ENCODE peak calls at places on chromosomes 4 and X, in nine cellular contexts. V is astrocyte of the spinal cord; A is ACHN; R is stimulated activated CD4-positive, alpha-beta T cell treated with anti-CD3 and anti-CD28 coated beads, Interleukin-2, amount 100 ng/mL, for 4 hours; D is EL; X is activated CD4-positive, CD25-positive, alpha-beta regulatory T cell treated with anti-CD3 and anti-CD28 coated beads, Interleukin-2, amount 50 U/mL, for 72 hours; F is GM23338; K is effector CD4-positive, alpha-beta T cell; L is NCI-H2081. S is an unnamed sample.

GRCh38 chr4:72318771-72319170 is 250.2 kb downstream of the ADAMTS3 start:
- DNase-seq in V (peak; percentile 51), A (peak; percentile 73), R (no peak), D (peak; percentile 7), X (no peak), F (no peak), K (no peak), L (no peak), S (no peak)

GRCh38 chrX:131741103-131741581 is 197.3 kb downstream of the OR13H1 start:
- DNase-seq in V (peak; percentile 88), A (no peak), R (no peak), D (no peak), X (peak; percentile 63), F (no peak), K (peak; percentile 77), L (peak; percentile 69), S (no peak)

GRCh38 chrX:63349307-63349706 is 1.8 kb downstream of the SPIN4 start:
- DNase-seq in V (no peak), A (no peak), R (no peak), D (peak; percentile 4), X (no peak), F (peak; percentile 2), K (no peak), L (peak; percentile 60), S (no peak)

GRCh38 chr4:2364654-2365053 is 53.8 kb downstream of the ZFYVE28 start:
- DNase-seq in V (peak; percentile 13), A (peak; percentile 74), R (peak; percentile 51), D (peak; percentile 60), X (peak; percentile 74), F (no peak), K (peak; percentile 31), L (no peak), S (no peak)

GRCh38 chr4:108168213-108168671 is 490 bp downstream of the LEF1 start:
- DNase-seq in V (peak; percentile 60), A (no peak), R (no peak), D (no peak), X (no peak), F (no peak), K (no peak), L (no peak), S (no peak)

GRCh38 chr4:6366581-6366980 is 96.9 kb downstream of the WFS1 start:
- DNase-seq in V (no peak), A (no peak), R (no peak), D (no peak), X (no peak), F (no peak), K (no peak), L (no peak), S (no peak)

GRCh38 chr4:96642486-96642885 is 802.6 kb downstream of the PDHA2 start:
- DNase-seq in V (no peak), A (no peak), R (no peak), D (no peak), X (no peak), F (peak; percentile 56), K (no peak), L (no peak), S (no peak)

GRCh38 chrX:119218198-119218597 is 17.9 kb upstream of the PGRMC1 start:
- DNase-seq in V (no peak), A (peak; percentile 4), R (no peak), D (no peak), X (no peak), F (peak; percentile 31), K (no peak), L (peak; percentile 64), S (no peak)

GRCh38 chrX:67872958-67873357 is 329.1 kb downstream of the AR start:
- DNase-seq in V (no peak), A (no peak), R (no peak), D (no peak), X (no peak), F (no peak), K (no peak), L (no peak), S (no peak)

GRCh38 chr4:93827272-93827947 is 1.1 kb upstream of the ATOH1 start:
- DNase-seq in V (no peak), A (no peak), R (no peak), D (no peak), X (no peak), F (peak; percentile 92), K (no peak), L (no peak), S (no peak)

GRCh38 chr4:7189475-7190277 is 2.7 kb upstream of the SORCS2 start:
- DNase-seq in V (no peak), A (no peak), R (no peak), D (no peak), X (peak; percentile 13), F (no peak), K (no peak), L (no peak), S (no peak)

GRCh38 chrX:110755061-110755460 is 40.6 kb downstream of the CHRDL1 start:
- DNase-seq in V (peak; percentile 68), A (peak; percentile 39), R (no peak), D (peak; percentile 73), X (no peak), F (no peak), K (no peak), L (no peak), S (no peak)

GRCh38 chrX:143642426-143642825 is 6.5 kb upstream of the SLITRK4 start:
- DNase-seq in V (no peak), A (no peak), R (no peak), D (no peak), X (no peak), F (no peak), K (no peak), L (no peak), S (no peak)

GRCh38 chrX:121987163-121987562 is 939.8 kb downstream of the GLUD2 start:
- DNase-seq in V (peak; percentile 30), A (no peak), R (no peak), D (peak; percentile 28), X (no peak), F (no peak), K (no peak), L (no peak), S (no peak)

GRCh38 chr4:88101165-88101564 is 57.3 kb downstream of the ABCG2 start:
- DNase-seq in V (no peak), A (no peak), R (no peak), D (no peak), X (no peak), F (no peak), K (no peak), L (no peak), S (no peak)

GRCh38 chr4:98658287-98659105 is at the start of gene TSPAN5:
- DNase-seq in V (peak; percentile 77), A (peak; percentile 84), R (peak; percentile 83), D (peak; percentile 89), X (peak; percentile 86), F (peak; percentile 93), K (peak; percentile 75), L (peak; percentile 79), S (peak; percentile 56)

GRCh38 chrX:129932792-129933321 is 26.9 kb downstream of the UTP14A start:
- DNase-seq in V (no peak), A (no peak), R (no peak), D (no peak), X (peak; percentile 33), F (peak; percentile 32), K (no peak), L (no peak), S (no peak)

GRCh38 chr4:8270912-8271815 is 1.6 kb downstream of the HTRA3 start:
- DNase-seq in V (no peak), A (no peak), R (no peak), D (no peak), X (no peak), F (no peak), K (no peak), L (no peak), S (no peak)

GRCh38 chr4:1599491-1600210 is 84.5 kb downstream of the FAM53A start:
- DNase-seq in V (no peak), A (no peak), R (no peak), D (no peak), X (no peak), F (peak; percentile 64), K (no peak), L (no peak), S (no peak)

GRCh38 chr4:105978684-105979296 is 83.5 kb downstream of the NPNT start:
- DNase-seq in V (peak; percentile 29), A (peak; percentile 62), R (no peak), D (peak; percentile 75), X (no peak), F (no peak), K (no peak), L (no peak), S (no peak)

GRCh38 chr4:17164656-17165055 is 266.2 kb upstream of the LDB2 start:
- DNase-seq in V (peak; percentile 24), A (no peak), R (no peak), D (no peak), X (no peak), F (no peak), K (no peak), L (no peak), S (no peak)

GRCh38 chr4:168367065-168367464 is 48.5 kb upstream of the DDX60 start:
- DNase-seq in V (no peak), A (no peak), R (no peak), D (no peak), X (no peak), F (no peak), K (no peak), L (no peak), S (no peak)

GRCh38 chrX:136865270-136866168 is 15.0 kb downstream of the RBMX start:
- DNase-seq in V (no peak), A (no peak), R (no peak), D (no peak), X (no peak), F (no peak), K (no peak), L (no peak), S (no peak)

GRCh38 chrX:17464196-17464595 is 89.2 kb downstream of the NHS start:
- DNase-seq in V (peak; percentile 19), A (no peak), R (no peak), D (peak; percentile 76), X (no peak), F (no peak), K (no peak), L (no peak), S (no peak)

GRCh38 chr4:122086338-122086737 is 65.8 kb upstream of the BLTP1 start:
- DNase-seq in V (no peak), A (no peak), R (no peak), D (no peak), X (no peak), F (no peak), K (no peak), L (no peak), S (no peak)

GRCh38 chr4:116018831-116019230 is 905.4 kb upstream of the NDST4 start:
- DNase-seq in V (no peak), A (no peak), R (no peak), D (no peak), X (no peak), F (no peak), K (no peak), L (no peak), S (no peak)

GRCh38 chr4:126495163-126495752 is 1137.5 kb upstream of the INTU start:
- DNase-seq in V (no peak), A (no peak), R (no peak), D (no peak), X (no peak), F (no peak), K (no peak), L (no peak), S (no peak)

GRCh38 chr4:105106416-105106815 is 40.3 kb upstream of the TET2 start:
- DNase-seq in V (peak; percentile 22), A (no peak), R (no peak), D (no peak), X (no peak), F (no peak), K (no peak), L (no peak), S (no peak)

GRCh38 chr4:155722816-155723499 is 35.9 kb upstream of the GUCY1B1 start:
- DNase-seq in V (peak; percentile 23), A (peak; percentile 27), R (no peak), D (peak; percentile 5), X (no peak), F (no peak), K (no peak), L (no peak), S (no peak)

GRCh38 chrX:41405551-41405950 is 41.6 kb upstream of the NYX start:
- DNase-seq in V (no peak), A (no peak), R (no peak), D (no peak), X (no peak), F (no peak), K (no peak), L (no peak), S (no peak)